ENCODE peak calls at places on chromosomes 16 and 17, in four cellular contexts. N is heart left ventricle, F is gastrocnemius medialis, L is GM12892. O is an unnamed sample.

GRCh38 chr17:15392326-15392739 is 50.9 kb upstream of the TEKT3 start:
- DNase-seq in N (peak; percentile 44), F (no peak), L (no peak), O (no peak)

GRCh38 chr17:67054011-67054591 is 9.7 kb downstream of the CACNG1 start:
- DNase-seq in N (no peak), F (no peak), L (no peak), O (no peak)

GRCh38 chr17:16287563-16288027 is 65.7 kb downstream of the CENPV start:
- DNase-seq in N (no peak), F (no peak), L (no peak), O (peak; percentile 50)

GRCh38 chr17:29442451-29442850 is 52.3 kb downstream of the TAOK1 start:
- DNase-seq in N (no peak), F (no peak), L (no peak), O (no peak)

GRCh38 chr17:71316498-71316897 is 804.3 kb upstream of the SOX9 start:
- DNase-seq in N (no peak), F (no peak), L (no peak), O (no peak)

GRCh38 chr17:63647065-63647725 is 25.0 kb downstream of the MAP3K3 start:
- DNase-seq in N (no peak), F (no peak), L (no peak), O (no peak)

GRCh38 chr16:89202422-89203215 is 2.3 kb upstream of the SLC22A31 start:
- DNase-seq in N (peak; percentile 3), F (no peak), L (no peak), O (no peak)

GRCh38 chr17:3983945-3984484 is 19.8 kb upstream of the ATP2A3 start:
- DNase-seq in N (peak; percentile 53), F (no peak), L (no peak), O (no peak)

GRCh38 chr16:67563708-67564468 is 1.6 kb downstream of the CTCF start:
- DNase-seq in N (peak; percentile 53), F (peak; percentile 87), L (no peak), O (peak; percentile 82)

GRCh38 chr16:56470666-56471065 is 19.3 kb downstream of the OGFOD1 start:
- DNase-seq in N (no peak), F (no peak), L (no peak), O (no peak)

GRCh38 chr17:34099859-34100258 is 155.2 kb upstream of the CCL2 start:
- DNase-seq in N (no peak), F (no peak), L (no peak), O (no peak)

GRCh38 chr17:20934288-20934687 is 108.5 kb downstream of the USP22 start:
- DNase-seq in N (no peak), F (no peak), L (no peak), O (peak; percentile 10)

GRCh38 chr17:78774956-78775571 is 7.0 kb downstream of the CYTH1 start:
- DNase-seq in N (no peak), F (no peak), L (no peak), O (peak; percentile 26)

GRCh38 chr16:637081-638018 is 1.2 kb upstream of the METTL26 start:
- DNase-seq in N (peak; percentile 93), F (peak; percentile 93), L (peak; percentile 99), O (peak; percentile 92)

GRCh38 chr16:8720080-8720966 is 45.9 kb downstream of the ABAT start:
- DNase-seq in N (peak; percentile 34), F (no peak), L (no peak), O (peak; percentile 85)

GRCh38 chr16:49588061-49588460 is 214.5 kb downstream of the C16orf78 start:
- DNase-seq in N (no peak), F (no peak), L (no peak), O (no peak)

GRCh38 chr16:57061084-57061905 is 31.1 kb upstream of the CPNE2 start:
- DNase-seq in N (peak; percentile 90), F (peak; percentile 85), L (no peak), O (no peak)

GRCh38 chr16:17633146-17633966 is 162.6 kb upstream of the XYLT1 start:
- DNase-seq in N (no peak), F (no peak), L (no peak), O (no peak)

GRCh38 chr16:67943619-67944503 is at the start of gene LCAT:
- DNase-seq in N (peak; percentile 77), F (no peak), L (no peak), O (peak; percentile 23)

GRCh38 chr16:29646947-29647346 is 16.1 kb upstream of the SPN start:
- DNase-seq in N (no peak), F (no peak), L (no peak), O (no peak)

GRCh38 chr16:55435387-55435786 is 43.6 kb upstream of the MMP2 start:
- DNase-seq in N (no peak), F (no peak), L (no peak), O (peak; percentile 80)

GRCh38 chr16:28511031-28511430 is 4.4 kb upstream of the IL27 start:
- DNase-seq in N (no peak), F (no peak), L (no peak), O (no peak)

GRCh38 chr17:43442711-43443110 is 41.1 kb upstream of the DHX8 start:
- DNase-seq in N (no peak), F (no peak), L (no peak), O (no peak)

GRCh38 chr16:23682181-23682580 is 3.5 kb downstream of the PLK1 start:
- DNase-seq in N (no peak), F (no peak), L (no peak), O (no peak)

GRCh38 chr16:68015681-68016080 is at the start of gene DPEP2NB:
- DNase-seq in N (no peak), F (no peak), L (no peak), O (no peak)

GRCh38 chr17:19650826-19651225 is 2.3 kb downstream of the ALDH3A2 start:
- DNase-seq in N (no peak), F (no peak), L (no peak), O (no peak)

GRCh38 chr17:14805348-14805747 is 459.8 kb downstream of the PMP22 start:
- DNase-seq in N (no peak), F (no peak), L (no peak), O (no peak)

GRCh38 chr17:32755045-32755805 is 121.7 kb downstream of the MYO1D start:
- DNase-seq in N (no peak), F (no peak), L (no peak), O (peak; percentile 69)

GRCh38 chr16:15572329-15573001 is 70.5 kb downstream of the MARF1 start:
- DNase-seq in N (no peak), F (no peak), L (no peak), O (no peak)

GRCh38 chr17:38418693-38419507 is 9.4 kb upstream of the ARHGAP23 start:
- DNase-seq in N (no peak), F (no peak), L (no peak), O (no peak)

GRCh38 chr17:50638851-50639767 is 4.4 kb downstream of the ABCC3 start:
- DNase-seq in N (peak; percentile 93), F (peak; percentile 60), L (no peak), O (no peak)

GRCh38 chr17:50638572-50638850 is 3.8 kb downstream of the ABCC3 start:
- DNase-seq in N (no peak), F (no peak), L (no peak), O (no peak)

GRCh38 chr17:50636804-50637195 is 2.1 kb downstream of the ABCC3 start:
- DNase-seq in N (no peak), F (no peak), L (no peak), O (no peak)

GRCh38 chr17:50636145-50636803 is 1.6 kb downstream of the ABCC3 start:
- DNase-seq in N (no peak), F (no peak), L (no peak), O (no peak)

GRCh38 chr17:50637829-50638571 is 3.3 kb downstream of the ABCC3 start:
- DNase-seq in N (no peak), F (no peak), L (no peak), O (no peak)
- TF ChIP-seq POLR2A in N (no peak), F (no peak), L (no peak), O (no peak)

DNA sequence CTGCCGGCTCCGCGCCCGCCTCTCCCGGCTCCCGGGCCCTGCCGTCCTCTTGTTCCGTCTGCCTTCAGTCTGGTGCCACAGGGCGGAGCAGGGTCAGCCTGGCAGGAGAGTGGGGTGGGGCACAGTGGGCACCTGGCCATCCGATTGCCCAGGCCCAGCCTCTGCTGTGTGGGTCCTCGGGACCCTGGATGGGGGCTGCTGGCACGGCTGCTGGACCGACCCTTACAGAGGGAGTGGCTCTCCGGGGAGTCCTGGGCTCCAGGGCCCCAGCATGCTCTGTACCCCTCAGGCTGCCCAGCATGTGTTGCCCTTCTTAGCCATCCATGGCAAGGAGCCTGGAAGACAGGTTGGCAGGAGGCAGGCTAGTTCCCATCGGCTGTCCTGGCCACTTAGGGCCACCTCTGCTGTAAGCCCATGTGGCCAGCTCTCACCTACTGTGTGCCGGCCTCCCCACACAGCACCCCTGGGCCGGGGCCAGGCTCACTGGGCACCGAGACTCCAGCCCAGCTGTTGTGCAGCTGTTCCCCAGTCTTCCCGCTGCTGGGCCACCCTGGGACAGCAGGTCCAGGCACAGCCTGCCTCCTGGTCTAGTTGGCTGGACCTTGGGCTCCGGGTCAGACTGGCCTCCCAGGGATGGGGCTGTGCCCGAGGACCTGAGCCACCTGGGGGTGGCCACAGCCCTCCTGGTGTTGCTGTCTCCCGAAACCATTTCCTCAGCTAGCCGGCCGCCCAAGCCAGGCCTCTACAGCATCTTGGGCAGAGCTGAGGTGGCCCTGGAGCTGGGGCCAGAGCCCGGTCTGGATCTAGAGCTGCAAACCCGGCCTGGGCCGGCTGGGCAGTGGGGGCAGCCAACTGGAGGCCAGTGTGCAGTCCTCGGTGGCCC is 24.9 kb downstream of the BAHCC1 start:
- DNase-seq in N (peak; percentile 60), F (no peak), L (no peak), O (no peak)
- TF ChIP-seq POLR2A in N (no peak), F (peak; percentile 1), L (no peak), O (no peak)

DNA sequence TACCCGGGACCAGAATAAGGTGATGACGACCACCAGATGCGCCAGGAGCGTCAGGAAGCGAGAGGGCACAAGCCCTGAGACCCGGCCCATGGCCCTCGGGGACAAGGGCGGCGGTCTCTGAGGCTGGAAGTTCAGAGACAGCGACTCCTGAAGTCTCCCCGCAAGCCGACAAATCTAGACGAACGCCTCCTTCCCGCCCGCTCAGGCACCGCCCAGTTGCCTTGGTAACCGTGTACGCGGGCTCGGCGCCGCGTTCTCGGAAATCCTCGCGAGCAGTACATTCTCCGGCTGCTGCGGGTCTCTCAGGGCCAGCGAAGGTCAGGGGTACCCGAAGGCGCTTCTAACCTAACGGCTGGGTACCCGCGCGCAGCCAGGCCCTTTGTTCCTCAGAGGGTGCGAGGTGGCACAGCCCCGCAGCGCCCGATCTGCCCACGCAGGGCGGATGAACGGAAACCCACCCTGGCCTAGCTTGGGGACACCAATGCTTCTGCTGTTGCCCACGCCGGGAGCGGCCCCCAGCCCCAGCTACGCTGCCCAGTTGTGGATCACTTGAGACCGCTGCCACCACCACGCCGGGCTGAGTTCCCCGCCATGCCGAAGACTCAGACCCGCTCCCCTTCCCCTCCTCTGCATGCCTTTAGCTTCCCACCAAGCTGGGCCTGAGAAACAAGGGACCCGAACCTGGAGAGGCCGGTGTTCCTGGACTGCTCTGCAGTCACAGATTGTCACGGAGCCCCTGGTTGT is at the start of gene TMEM107:
- DNase-seq in N (peak; percentile 92), F (peak; percentile 47), L (peak; percentile 89), O (peak; percentile 89)
- TF ChIP-seq POLR2A in N (peak; percentile 63), F (peak; percentile 13), L (peak; percentile 57), O (peak; percentile 70)

DNA sequence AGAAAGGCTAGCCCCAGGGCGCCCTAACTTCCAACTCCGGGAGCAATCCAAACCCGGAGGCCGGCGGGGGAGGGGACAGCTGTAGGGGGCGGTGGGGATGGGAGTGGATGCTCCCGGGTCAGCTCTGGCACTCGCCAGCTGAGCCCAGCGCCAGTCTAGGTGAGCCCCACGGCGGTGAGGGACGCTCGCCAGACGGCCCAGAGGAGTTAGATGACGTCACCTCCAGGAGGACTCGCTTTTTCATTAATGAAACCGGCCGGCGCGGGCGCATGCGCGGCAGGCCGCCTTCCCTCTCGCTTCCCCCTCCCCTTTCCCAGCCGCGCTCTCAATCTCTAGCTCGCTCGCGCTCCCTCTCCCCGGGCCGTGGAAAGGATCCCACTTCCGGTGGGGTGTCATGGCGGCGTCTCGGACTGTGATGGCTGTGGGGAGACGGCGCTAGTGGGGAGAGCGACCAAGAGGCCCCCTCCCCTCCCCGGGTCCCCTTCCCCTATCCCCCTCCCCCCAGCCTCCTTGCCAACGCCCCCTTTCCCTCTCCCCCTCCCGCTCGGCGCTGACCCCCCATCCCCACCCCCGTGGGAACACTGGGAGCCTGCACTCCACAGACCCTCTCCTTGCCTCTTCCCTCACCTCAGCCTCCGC is at the start of gene NF1:
- DNase-seq in N (peak; percentile 98), F (peak; percentile 87), L (peak; percentile 97), O (peak; percentile 97)
- TF ChIP-seq POLR2A in N (peak; percentile 44), F (peak; percentile 53), L (peak; percentile 41), O (peak; percentile 54)